ENCODE peak calls at places on chromosomes 1 and 21, in six cellular contexts. H is activated CD4-positive, alpha-beta T cell treated with anti-CD3 and anti-CD28 coated beads for 48 hours; M is DMS79; O is HT1080; X is omental fat pad; U is activated T-helper 1 cell treated with Interleukin-2 at 50 U/mL for 16 hours. C is an unnamed sample.

GRCh38 chr1:184387871-184388670 is 1.2 kb downstream of the C1orf21 start:
- DNase-seq in U (no peak), O (peak), M (no peak), H (peak), X (no peak), C (no peak)

GRCh38 chr21:28485301-28486022 is 507.2 kb downstream of the LTN1 start:
- DNase-seq in O (peak), H (no peak), X (no peak), M (no peak), U (no peak), C (no peak)

GRCh38 chr1:47756411-47756810 is 240.8 kb downstream of the TRABD2B start:
- DNase-seq in H (no peak), O (no peak), X (no peak), U (no peak), M (no peak), C (no peak)

GRCh38 chr1:191993549-191993948 is 164.7 kb upstream of the RGS18 start:
- DNase-seq in O (peak), H (no peak), U (no peak), M (no peak), X (no peak), C (no peak)

GRCh38 chr1:10514490-10515235 is 39.9 kb downstream of the PEX14 start:
- DNase-seq in M (peak), H (no peak), X (no peak), O (peak), U (no peak), C (peak)

GRCh38 chr1:72178266-72178665 is 104.1 kb downstream of the NEGR1 start:
- DNase-seq in H (no peak), U (no peak), X (no peak), O (peak), M (no peak), C (no peak)

GRCh38 chr1:203480525-203481084 is 5.0 kb downstream of the PRELP start:
- DNase-seq in H (peak), M (no peak), O (peak), U (peak), X (peak), C (no peak)

GRCh38 chr1:30043731-30044408 is 679.5 kb downstream of the MATN1 start:
- DNase-seq in U (no peak), X (no peak), O (no peak), M (no peak), H (no peak), C (no peak)

GRCh38 chr1:117658676-117659075 is 52.8 kb downstream of the TENT5C start:
- DNase-seq in O (no peak), H (peak), M (no peak), U (peak), X (no peak), C (no peak)

GRCh38 chr1:150283260-150283659 is 906 bp downstream of the CIART start:
- DNase-seq in X (no peak), O (no peak), H (no peak), M (no peak), U (no peak), C (no peak)

GRCh38 chr21:14616303-14617039 is 70.4 kb upstream of the SAMSN1 start:
- DNase-seq in O (no peak), M (no peak), X (no peak), U (no peak), H (no peak), C (no peak)

GRCh38 chr1:30419831-30420230 is 303.6 kb downstream of the MATN1 start:
- DNase-seq in O (no peak), X (no peak), U (no peak), H (no peak), M (no peak), C (no peak)

GRCh38 chr21:26888256-26888655 is 43.0 kb upstream of the ADAMTS1 start:
- DNase-seq in U (no peak), H (no peak), O (no peak), X (no peak), M (no peak), C (no peak)

GRCh38 chr1:79716481-79716880 is 710.0 kb upstream of the ADGRL4 start:
- DNase-seq in H (no peak), U (no peak), M (no peak), O (peak), X (no peak), C (no peak)

GRCh38 chr1:186792870-186793581 is 35.7 kb upstream of the PLA2G4A start:
- DNase-seq in U (no peak), X (no peak), M (no peak), O (peak), H (no peak), C (no peak)

GRCh38 chr1:163055005-163055404 is 14.2 kb upstream of the RGS4 start:
- DNase-seq in O (no peak), M (no peak), X (no peak), U (no peak), H (no peak), C (no peak)

GRCh38 chr1:43530483-43531452 is at the start of gene PTPRF:
- DNase-seq in H (peak), O (peak), U (peak), M (no peak), X (no peak), C (no peak)

GRCh38 chr1:57517587-57518397 is 93.9 kb upstream of the DAB1 start:
- DNase-seq in M (no peak), O (no peak), X (no peak), H (no peak), U (no peak), C (no peak)

GRCh38 chr1:41540886-41541591 is 56.6 kb upstream of the EDN2 start:
- DNase-seq in M (no peak), H (no peak), U (no peak), X (no peak), O (peak), C (no peak)

GRCh38 chr1:90712153-90712930 is 4.8 kb downstream of the BARHL2 start:
- DNase-seq in O (no peak), X (no peak), H (no peak), M (no peak), U (no peak), C (no peak)

GRCh38 chr1:184574588-184574987 is 180.1 kb downstream of the EDEM3 start:
- DNase-seq in U (no peak), M (no peak), X (no peak), H (no peak), O (no peak), C (no peak)

GRCh38 chr1:19824541-19824940 is 9.5 kb upstream of the RNF186 start:
- DNase-seq in U (no peak), O (peak), M (no peak), H (no peak), X (no peak), C (no peak)

GRCh38 chr1:33188572-33189275 is 6.9 kb upstream of the TRIM62 start:
- DNase-seq in H (no peak), O (peak), X (no peak), M (no peak), U (no peak), C (no peak)

C was measured in GDM1.